ENCODE peak calls at places on chromosomes 6 and 20, in six cellular contexts. I is H9, T is heart left ventricle, C is EL, B is NCI-H187, K is neural crest cell. Z is an unnamed sample.

GRCh38 chr20:1225263-1225728 is 548 bp upstream of the RAD21L1 start:
- DNase-seq in C (no peak), I (no peak), K (no peak), B (peak), T (no peak), Z (no peak)

GRCh38 chr6:169158182-169158573 is 95.5 kb downstream of the THBS2 start:
- DNase-seq in B (no peak), C (no peak), T (peak), I (no peak), K (peak), Z (no peak)

GRCh38 chr6:37175332-37176267 is 5.6 kb downstream of the PIM1 start:
- DNase-seq in B (no peak), I (no peak), K (no peak), T (no peak), C (no peak), Z (no peak)

GRCh38 chr6:117615981-117616961 is 14.0 kb upstream of the GOPC start:
- DNase-seq in T (no peak), I (peak), K (no peak), C (peak), B (no peak), Z (no peak)

GRCh38 chr6:48641544-48641943 is 530.5 kb upstream of the PTCHD4 start:
- DNase-seq in B (no peak), T (no peak), C (peak), I (no peak), K (no peak), Z (no peak)

GRCh38 chr20:62622877-62623487 is 19.3 kb upstream of the SLCO4A1 start:
- DNase-seq in B (no peak), I (no peak), C (no peak), T (peak), K (no peak), Z (no peak)

GRCh38 chr6:3268680-3269079 is 9.9 kb downstream of the PSMG4 start:
- DNase-seq in I (no peak), C (no peak), T (no peak), B (no peak), K (no peak), Z (no peak)

GRCh38 chr6:90021701-90022100 is 127.4 kb downstream of the GJA10 start:
- DNase-seq in B (no peak), I (no peak), C (no peak), T (no peak), K (no peak), Z (no peak)

GRCh38 chr6:166556871-166557322 is 29.6 kb downstream of the RAMACL start:
- DNase-seq in B (no peak), C (peak), K (no peak), I (no peak), T (peak), Z (no peak)

GRCh38 chr6:82570083-82570482 is 206.5 kb downstream of the TPBG start:
- DNase-seq in C (no peak), B (peak), K (no peak), I (no peak), T (no peak), Z (no peak)

GRCh38 chr6:176766-177165 is 115.5 kb upstream of the DUSP22 start:
- DNase-seq in B (no peak), K (no peak), T (no peak), C (no peak), I (no peak), Z (no peak)

GRCh38 chr6:167574431-167575097 is 249.7 kb downstream of the TTLL2 start:
- DNase-seq in T (no peak), I (no peak), K (no peak), B (no peak), C (no peak), Z (no peak)

GRCh38 chr6:170129691-170130171 is 161.1 kb downstream of the DLL1 start:
- DNase-seq in C (no peak), I (no peak), K (no peak), T (peak), B (peak), Z (no peak)

GRCh38 chr6:139334791-139335446 is 39.5 kb downstream of the CITED2 start:
- DNase-seq in C (peak), K (no peak), B (no peak), I (no peak), T (no peak), Z (no peak)

GRCh38 chr6:1873781-1874180 is 264.1 kb downstream of the FOXC1 start:
- DNase-seq in K (no peak), B (no peak), C (no peak), I (no peak), T (no peak), Z (no peak)

GRCh38 chr6:150334790-150335783 is 33.7 kb upstream of the IYD start:
- DNase-seq in B (no peak), C (peak), T (no peak), K (peak), I (peak), Z (peak)

GRCh38 chr6:11769816-11770545 is 8.6 kb downstream of the ADTRP start:
- DNase-seq in K (no peak), I (peak), T (no peak), C (no peak), B (peak), Z (no peak)

GRCh38 chr6:32188381-32189081 is 1.5 kb downstream of the PBX2 start:
- DNase-seq in T (no peak), K (no peak), C (no peak), I (peak), B (no peak), Z (no peak)